ENCODE peak calls at places on chromosomes 5 and 9, in eight cellular contexts. D, C, L, S, Q, P, H and I are unnamed samples.

GRCh38 chr5:83000448-83000847 is 76.7 kb downstream of the TMEM167A start:
- DNase-seq in S (no peak), C (no peak), Q (no peak), L (no peak), D (peak; percentile 29), P (no peak), H (no peak), I (no peak)

GRCh38 chr5:104708027-104708426 is 1145.4 kb upstream of the NUDT12 start:
- DNase-seq in L (no peak), D (no peak), P (no peak), H (no peak), Q (no peak), S (no peak), C (no peak), I (no peak)

GRCh38 chr9:90991953-90992352 is 190.3 kb downstream of the SYK start:
- DNase-seq in L (no peak), C (no peak), Q (no peak), D (peak; percentile 24), S (no peak), H (no peak), P (peak; percentile 58), I (no peak)

GRCh38 chr5:170633235-170634041 is 129.6 kb downstream of the KCNIP1 start:
- DNase-seq in P (peak; percentile 48), Q (peak; percentile 71), H (peak; percentile 24), C (peak; percentile 66), S (no peak), L (peak; percentile 37), D (peak; percentile 89), I (peak; percentile 84)

GRCh38 chr9:22452415-22453010 is 5.9 kb downstream of the DMRTA1 start:
- DNase-seq in L (no peak), C (no peak), D (peak; percentile 44), P (peak; percentile 67), S (peak; percentile 40), Q (peak; percentile 61), H (no peak), I (no peak)

GRCh38 chr9:33860200-33860871 is 43.4 kb downstream of the UBE2R2 start:
- DNase-seq in D (no peak), Q (no peak), L (no peak), H (no peak), S (no peak), P (no peak), C (no peak), I (no peak)

GRCh38 chr9:131407717-131408195 is 13.9 kb downstream of the PRRC2B start:
- DNase-seq in S (peak; percentile 53), C (no peak), Q (no peak), L (no peak), H (no peak), P (no peak), D (no peak), I (peak; percentile 56)

GRCh38 chr9:114112778-114113585 is 13.9 kb upstream of the KIF12 start:
- DNase-seq in S (no peak), D (peak; percentile 64), C (peak; percentile 93), H (peak; percentile 76), Q (peak; percentile 22), P (peak; percentile 43), L (no peak), I (peak; percentile 90)

GRCh38 chr9:133103183-133103986 is 17.7 kb downstream of the RALGDS start:
- DNase-seq in C (peak; percentile 88), S (peak; percentile 59), P (peak; percentile 49), D (peak; percentile 32), L (no peak), H (peak; percentile 63), Q (no peak), I (peak; percentile 66)

GRCh38 chr5:138955672-138956295 is 80.6 kb upstream of the LRRTM2 start:
- DNase-seq in D (no peak), L (no peak), S (no peak), Q (no peak), H (no peak), C (no peak), P (no peak), I (no peak)

GRCh38 chr9:89473762-89474469 is 24.0 kb downstream of the SEMA4D start:
- DNase-seq in L (no peak), S (no peak), C (no peak), D (peak; percentile 69), H (no peak), Q (no peak), P (peak; percentile 2), I (no peak)

GRCh38 chr5:173925449-173926071 is 37.4 kb downstream of the CPEB4 start:
- DNase-seq in H (no peak), L (no peak), C (no peak), S (peak; percentile 57), Q (peak; percentile 61), D (peak; percentile 72), P (peak; percentile 72), I (no peak)

DNA sequence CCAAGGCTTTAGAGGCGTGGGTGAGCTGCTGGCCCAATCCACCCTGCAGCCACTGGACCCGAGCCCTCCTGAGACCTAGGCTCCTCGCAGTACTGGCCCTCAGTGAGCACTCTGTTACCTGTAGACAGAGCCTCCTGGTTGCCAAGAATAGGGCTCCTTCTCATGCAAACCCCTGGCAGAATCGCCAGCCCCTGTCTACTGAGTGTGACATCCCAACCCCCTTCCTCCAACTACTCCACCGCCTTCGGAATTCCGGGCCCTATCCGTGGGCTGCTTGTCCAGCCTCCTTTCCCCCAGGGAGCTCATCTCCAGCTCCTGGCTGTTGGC is 23.8 kb upstream of the COL5A1 start:
- DNase-seq in S (no peak), D (no peak), P (no peak), H (no peak), L (no peak), Q (no peak), C (no peak), I (no peak)
- H3K4me3 ChIP-seq in S (no peak overlapping the region), D (no peak overlapping the region), P (no peak overlapping the region), H (no peak overlapping the region), L (no peak overlapping the region), Q (no peak overlapping the region), C (no peak overlapping the region), I (no peak overlapping the region)

DNA sequence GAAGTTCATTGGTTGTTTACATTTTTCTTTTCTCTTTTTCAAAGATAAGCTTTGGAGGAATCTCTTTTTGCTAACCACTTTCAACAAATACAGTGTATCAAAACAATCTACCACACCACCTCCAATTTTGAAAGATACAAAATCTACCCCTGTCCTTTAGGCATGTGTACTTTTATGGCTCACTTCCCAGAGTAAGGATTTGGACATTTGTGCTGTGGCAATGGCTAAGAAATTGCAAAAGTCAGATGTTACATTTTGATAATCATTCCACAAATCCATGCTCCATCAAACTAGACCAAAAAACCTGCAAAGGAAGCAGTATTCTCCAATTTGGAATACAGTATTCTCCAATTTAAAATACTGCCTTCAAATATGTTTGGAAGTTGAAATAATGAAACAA is 204.9 kb downstream of the MCTP1 start:
- DNase-seq in S (no peak), Q (no peak), L (no peak), H (no peak), P (no peak), D (peak; percentile 42), C (no peak), I (no peak)
- H3K4me3 ChIP-seq in S (no peak overlapping the region), Q (peak overlapping the region; percentile 64), L (no peak overlapping the region), H (peak overlapping the region; percentile 35), P (peak overlapping the region; percentile 77), D (peak overlapping the region; percentile 59), C (peak overlapping the region; percentile 56), I (peak overlapping the region; percentile 41)

GRCh38 chr9:115115924-115116323 is 2.0 kb downstream of the TNC start:
- DNase-seq in P (peak; percentile 87), C (no peak), L (no peak), S (no peak), Q (peak; percentile 28), H (no peak), D (peak; percentile 70), I (no peak)

GRCh38 chr9:115117999-115118470 is at the start of gene TNC:
- DNase-seq in D (peak; percentile 89), P (peak; percentile 81), Q (peak; percentile 52), L (no peak), H (no peak), S (no peak), C (peak; percentile 54), I (peak; percentile 20)

GRCh38 chr9:115116620-115117284 is 1.2 kb downstream of the TNC start:
- DNase-seq in L (no peak), Q (no peak), C (no peak), P (peak; percentile 55), D (no peak), H (no peak), S (no peak), I (no peak)

GRCh38 chr9:115121140-115121710 is 3.3 kb upstream of the TNC start:
- DNase-seq in P (peak; percentile 85), L (no peak), C (no peak), S (no peak), Q (no peak), D (no peak), H (no peak), I (no peak)

DNA sequence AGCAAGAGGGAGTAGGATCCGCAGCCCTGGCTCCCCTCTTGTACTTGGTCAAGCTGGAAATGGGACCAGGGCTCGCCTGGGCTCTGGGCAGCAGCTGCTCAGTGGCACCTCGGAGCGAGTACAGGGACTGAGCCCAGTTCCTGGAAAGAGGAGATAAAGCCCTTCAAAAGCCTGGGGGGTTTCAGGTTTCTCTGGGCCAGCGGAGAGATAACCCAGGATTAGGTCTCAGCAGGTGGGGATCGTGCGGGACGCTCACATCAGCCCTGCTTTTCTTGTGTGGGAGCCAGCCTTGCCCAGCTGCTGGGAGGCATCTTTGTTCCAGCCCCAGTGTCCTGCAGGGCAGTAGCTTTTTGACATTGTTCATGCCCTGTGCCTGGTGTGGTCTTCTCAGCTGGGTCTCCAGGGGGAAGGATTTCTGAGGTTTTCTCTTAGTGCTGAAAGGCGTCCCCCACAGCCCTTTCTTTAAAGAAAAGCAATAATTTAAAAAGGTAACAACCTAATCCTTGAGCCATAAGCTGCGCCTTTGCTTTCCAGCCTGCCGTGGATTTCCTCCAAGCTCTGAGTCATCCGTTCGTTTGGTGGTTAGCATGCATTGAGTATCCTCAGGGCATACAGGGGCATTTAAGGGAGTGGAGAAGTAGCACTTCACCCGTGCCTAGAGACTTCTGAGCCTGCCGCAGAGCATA is 657 bp upstream of the TNC start:
- DNase-seq in L (no peak), D (peak; percentile 88), S (no peak), H (no peak), C (peak; percentile 47), P (peak; percentile 96), Q (peak; percentile 86), I (peak; percentile 44)
- H3K4me3 ChIP-seq in L (peak overlapping the region; percentile 79), D (peak overlapping the region; percentile 73), S (no peak overlapping the region), H (peak overlapping the region; percentile 22), C (peak overlapping the region; percentile 49), P (peak overlapping the region; percentile 75), Q (peak overlapping the region; percentile 53), I (no peak overlapping the region)

GRCh38 chr5:7394889-7395431 is 978 bp upstream of the ADCY2 start:
- DNase-seq in C (peak; percentile 71), S (no peak), Q (no peak), D (no peak), H (peak; percentile 26), L (no peak), P (no peak), I (no peak)

GRCh38 chr5:7391215-7391614 is 4.7 kb upstream of the ADCY2 start:
- DNase-seq in C (no peak), P (peak; percentile 40), H (no peak), L (no peak), S (no peak), D (no peak), Q (no peak), I (no peak)

GRCh38 chr5:7392401-7393024 is 3.4 kb upstream of the ADCY2 start:
- DNase-seq in D (peak; percentile 12), P (peak; percentile 51), L (no peak), S (no peak), Q (no peak), C (no peak), H (no peak), I (peak; percentile 26)

GRCh38 chr5:7393921-7394799 is 1.8 kb upstream of the ADCY2 start:
- DNase-seq in C (no peak), H (peak; percentile 28), P (no peak), Q (no peak), D (no peak), S (no peak), L (no peak), I (no peak)

GRCh38 chr5:7391688-7392400 is 4.1 kb upstream of the ADCY2 start:
- DNase-seq in P (no peak), D (no peak), Q (no peak), S (no peak), H (no peak), L (no peak), C (no peak), I (no peak)
- H3K4me3 ChIP-seq in P (no peak overlapping the region), D (no peak overlapping the region), Q (no peak overlapping the region), S (no peak overlapping the region), H (no peak overlapping the region), L (no peak overlapping the region), C (no peak overlapping the region), I (no peak overlapping the region)